ENCODE peak calls at places on chromosome 19, in six cellular contexts. One of them, this sample, is unnamed.

GRCh38 chr19:43699506-43700367 is 16.1 kb upstream of the IRGC start:
- DNase-seq in HCT116: no peak
- DNase-seq in HepG2: no peak
- DNase-seq in transverse colon: peak; percentile 48
- DNase-seq in A549: no peak
- DNase-seq in ovary: peak; percentile 40
- DNase-seq in this sample: no peak

GRCh38 chr19:10808937-10809655 is 26.9 kb downstream of the TMED1 start:
- DNase-seq in HCT116: peak; percentile 44
- DNase-seq in HepG2: no peak
- DNase-seq in transverse colon: no peak
- DNase-seq in A549: no peak
- DNase-seq in ovary: no peak
- DNase-seq in this sample: no peak

GRCh38 chr19:55559684-55560083 is 14.3 kb upstream of the SBK3 start:
- DNase-seq in HCT116: no peak
- DNase-seq in HepG2: no peak
- DNase-seq in transverse colon: no peak
- DNase-seq in A549: no peak
- DNase-seq in ovary: no peak
- DNase-seq in this sample: no peak

GRCh38 chr19:8663920-8664670 is 33.7 kb downstream of the NFILZ start:
- DNase-seq in HCT116: no peak
- DNase-seq in HepG2: no peak
- DNase-seq in transverse colon: no peak
- DNase-seq in A549: no peak
- DNase-seq in ovary: no peak
- DNase-seq in this sample: no peak

GRCh38 chr19:19528721-19529490 is at the start of gene YJEFN3:
- DNase-seq in HCT116: no peak
- DNase-seq in HepG2: no peak
- DNase-seq in transverse colon: no peak
- DNase-seq in A549: no peak
- DNase-seq in ovary: no peak
- DNase-seq in this sample: no peak

GRCh38 chr19:41734585-41734984 is 20.7 kb upstream of the CEACAM6 start:
- DNase-seq in HCT116: no peak
- DNase-seq in HepG2: no peak
- DNase-seq in transverse colon: peak; percentile 87
- DNase-seq in A549: no peak
- DNase-seq in ovary: no peak
- DNase-seq in this sample: no peak

GRCh38 chr19:36081894-36082293 is 27.2 kb downstream of the WDR62 start:
- DNase-seq in HCT116: no peak
- DNase-seq in HepG2: no peak
- DNase-seq in transverse colon: no peak
- DNase-seq in A549: no peak
- DNase-seq in ovary: no peak
- DNase-seq in this sample: no peak

GRCh38 chr19:3036119-3036794 is 7.2 kb upstream of the TLE2 start:
- DNase-seq in HCT116: peak; percentile 82
- DNase-seq in HepG2: peak; percentile 85
- DNase-seq in transverse colon: peak; percentile 96
- DNase-seq in A549: peak; percentile 73
- DNase-seq in ovary: peak; percentile 96
- DNase-seq in this sample: peak; percentile 94

GRCh38 chr19:56838930-56839664 is 1.4 kb downstream of the PEG3 start:
- DNase-seq in HCT116: no peak
- DNase-seq in HepG2: peak; percentile 97
- DNase-seq in transverse colon: peak; percentile 84
- DNase-seq in A549: no peak
- DNase-seq in ovary: peak; percentile 97
- DNase-seq in this sample: peak; percentile 88

GRCh38 chr19:38543807-38544568 is 73.8 kb downstream of the MAP4K1 start:
- DNase-seq in HCT116: peak; percentile 87
- DNase-seq in HepG2: peak; percentile 79
- DNase-seq in transverse colon: peak; percentile 42
- DNase-seq in A549: peak; percentile 98
- DNase-seq in ovary: peak; percentile 46
- DNase-seq in this sample: peak; percentile 9

GRCh38 chr19:14505488-14506239 is 9.7 kb upstream of the GIPC1 start:
- DNase-seq in HCT116: peak; percentile 82
- DNase-seq in HepG2: peak; percentile 64
- DNase-seq in transverse colon: peak; percentile 79
- DNase-seq in A549: peak; percentile 68
- DNase-seq in ovary: no peak
- DNase-seq in this sample: no peak

GRCh38 chr19:6253886-6254285 is 25.9 kb downstream of the MLLT1 start:
- DNase-seq in HCT116: no peak
- DNase-seq in HepG2: no peak
- DNase-seq in transverse colon: no peak
- DNase-seq in A549: no peak
- DNase-seq in ovary: no peak
- DNase-seq in this sample: no peak

GRCh38 chr19:13544423-13544822 is 38.1 kb upstream of the CACNA1A start:
- DNase-seq in HCT116: no peak
- DNase-seq in HepG2: no peak
- DNase-seq in transverse colon: no peak
- DNase-seq in A549: no peak
- DNase-seq in ovary: no peak
- DNase-seq in this sample: no peak

GRCh38 chr19:41376998-41377365 is 649 bp downstream of the TMEM91 start:
- DNase-seq in HCT116: no peak
- DNase-seq in HepG2: no peak
- DNase-seq in transverse colon: no peak
- DNase-seq in A549: no peak
- DNase-seq in ovary: no peak
- DNase-seq in this sample: no peak

GRCh38 chr19:38319421-38320258 is at the start of gene KCNK6:
- DNase-seq in HCT116: no peak
- DNase-seq in HepG2: no peak
- DNase-seq in transverse colon: peak; percentile 82
- DNase-seq in A549: peak; percentile 66
- DNase-seq in ovary: peak; percentile 63
- DNase-seq in this sample: peak; percentile 22

GRCh38 chr19:9789066-9789465 is 20.5 kb upstream of the ZNF846 start:
- DNase-seq in HCT116: no peak
- DNase-seq in HepG2: no peak
- DNase-seq in transverse colon: no peak
- DNase-seq in A549: no peak
- DNase-seq in ovary: peak; percentile 40
- DNase-seq in this sample: no peak

GRCh38 chr19:57903298-57904174 is 12.9 kb downstream of the ZNF417 start:
- DNase-seq in HCT116: peak; percentile 4
- DNase-seq in HepG2: peak; percentile 40
- DNase-seq in transverse colon: no peak
- DNase-seq in A549: peak; percentile 13
- DNase-seq in ovary: no peak
- DNase-seq in this sample: no peak

GRCh38 chr19:36420961-36421748 is 2.7 kb upstream of the ZFP82 start:
- DNase-seq in HCT116: no peak
- DNase-seq in HepG2: no peak
- DNase-seq in transverse colon: no peak
- DNase-seq in A549: no peak
- DNase-seq in ovary: no peak
- DNase-seq in this sample: no peak

GRCh38 chr19:38266981-38267597 is 2.7 kb downstream of the SPINT2 start:
- DNase-seq in HCT116: peak; percentile 38
- DNase-seq in HepG2: peak; percentile 39
- DNase-seq in transverse colon: peak; percentile 61
- DNase-seq in A549: peak; percentile 68
- DNase-seq in ovary: no peak
- DNase-seq in this sample: no peak

GRCh38 chr19:13794388-13794751 is 873 bp upstream of the ZSWIM4 start:
- DNase-seq in HCT116: no peak
- DNase-seq in HepG2: no peak
- DNase-seq in transverse colon: peak; percentile 78
- DNase-seq in A549: no peak
- DNase-seq in ovary: peak; percentile 89
- DNase-seq in this sample: peak; percentile 86

GRCh38 chr19:16208064-16208759 is 10.5 kb downstream of the AP1M1 start:
- DNase-seq in HCT116: no peak
- DNase-seq in HepG2: no peak
- DNase-seq in transverse colon: no peak
- DNase-seq in A549: no peak
- DNase-seq in ovary: no peak
- DNase-seq in this sample: no peak

GRCh38 chr19:13964776-13965175 is 12.5 kb downstream of the DCAF15 start:
- DNase-seq in HCT116: no peak
- DNase-seq in HepG2: no peak
- DNase-seq in transverse colon: no peak
- DNase-seq in A549: no peak
- DNase-seq in ovary: no peak
- DNase-seq in this sample: no peak

GRCh38 chr19:11737964-11738745 is 591 bp downstream of the ZNF823 start:
- DNase-seq in HCT116: no peak
- DNase-seq in HepG2: peak; percentile 67
- DNase-seq in transverse colon: peak; percentile 84
- DNase-seq in A549: no peak
- DNase-seq in ovary: peak; percentile 38
- DNase-seq in this sample: peak; percentile 32

GRCh38 chr19:16156904-16157303 is 13.4 kb downstream of the HSH2D start:
- DNase-seq in HCT116: no peak
- DNase-seq in HepG2: no peak
- DNase-seq in transverse colon: no peak
- DNase-seq in A549: no peak
- DNase-seq in ovary: no peak
- DNase-seq in this sample: no peak

GRCh38 chr19:43700368-43701015 is 15.4 kb upstream of the IRGC start:
- DNase-seq in HCT116: no peak
- DNase-seq in HepG2: no peak
- DNase-seq in transverse colon: peak; percentile 51
- DNase-seq in A549: no peak
- DNase-seq in ovary: peak; percentile 34
- DNase-seq in this sample: peak; percentile 23

GRCh38 chr19:2391118-2391725 is 31.2 kb downstream of the TMPRSS9 start:
- DNase-seq in HCT116: peak; percentile 66
- DNase-seq in HepG2: peak; percentile 72
- DNase-seq in transverse colon: no peak
- DNase-seq in A549: peak; percentile 39
- DNase-seq in ovary: no peak
- DNase-seq in this sample: peak; percentile 23

GRCh38 chr19:2361259-2362038 is 1.4 kb downstream of the TMPRSS9 start:
- DNase-seq in HCT116: no peak
- DNase-seq in HepG2: no peak
- DNase-seq in transverse colon: no peak
- DNase-seq in A549: no peak
- DNase-seq in ovary: no peak
- DNase-seq in this sample: no peak

DNA sequence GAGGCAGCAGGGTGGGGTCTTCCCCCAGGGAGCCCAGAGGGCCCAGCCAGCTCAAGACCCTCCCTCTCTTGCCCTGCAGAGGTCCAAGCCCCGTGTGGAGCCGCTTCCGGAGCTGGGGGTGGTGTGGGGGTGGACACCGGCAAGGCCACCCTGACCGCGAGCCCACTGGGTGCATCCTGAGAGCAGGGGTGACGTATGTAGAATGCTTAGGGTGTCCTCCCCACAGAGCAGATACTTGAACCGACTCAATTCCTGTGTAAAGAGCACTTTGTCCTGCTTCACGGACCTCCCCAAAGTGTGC is 14.8 kb downstream of the UBXN6 start:
- DNase-seq in HCT116: no peak
- DNase-seq in HepG2: no peak
- DNase-seq in transverse colon: no peak
- DNase-seq in A549: no peak
- DNase-seq in ovary: no peak
- DNase-seq in this sample: no peak
- TF ChIP-seq POLR2A in HCT116: no peak
- TF ChIP-seq POLR2A in HepG2: no peak
- TF ChIP-seq POLR2A in transverse colon: no peak
- TF ChIP-seq POLR2A in A549: no peak
- TF ChIP-seq POLR2A in ovary: no peak
- TF ChIP-seq POLR2A in this sample: no peak

GRCh38 chr19:51948979-51949378 is 21.7 kb downstream of the ZNF613 start:
- DNase-seq in HCT116: no peak
- DNase-seq in HepG2: no peak
- DNase-seq in transverse colon: no peak
- DNase-seq in A549: no peak
- DNase-seq in ovary: peak; percentile 57
- DNase-seq in this sample: no peak
- H3K4me3 ChIP-seq in HCT116: no peak overlapping the region
- H3K4me3 ChIP-seq in HepG2: no peak overlapping the region
- H3K4me3 ChIP-seq in transverse colon: no peak overlapping the region
- H3K4me3 ChIP-seq in A549: no peak overlapping the region
- H3K4me3 ChIP-seq in ovary: no peak overlapping the region
- H3K4me3 ChIP-seq in this sample: no peak overlapping the region

GRCh38 chr19:52007805-52008557 is at the start of gene ZNF615:
- DNase-seq in HCT116: peak; percentile 52
- DNase-seq in HepG2: peak; percentile 76
- DNase-seq in transverse colon: peak; percentile 90
- DNase-seq in A549: peak; percentile 75
- DNase-seq in ovary: peak; percentile 90
- DNase-seq in this sample: peak; percentile 75
- TF ChIP-seq POLR2A in HCT116: no peak
- TF ChIP-seq POLR2A in HepG2: peak; percentile 81
- TF ChIP-seq POLR2A in transverse colon: no peak
- TF ChIP-seq POLR2A in A549: peak; percentile 47
- TF ChIP-seq POLR2A in ovary: peak; percentile 32
- TF ChIP-seq POLR2A in this sample: peak; percentile 48

GRCh38 chr19:46386996-46387712 is 26.2 kb downstream of the CCDC8 start:
- DNase-seq in HCT116: no peak
- DNase-seq in HepG2: no peak
- DNase-seq in transverse colon: no peak
- DNase-seq in A549: no peak
- DNase-seq in ovary: no peak
- DNase-seq in this sample: no peak
- H3K4me3 ChIP-seq in HCT116: no peak overlapping the region
- H3K4me3 ChIP-seq in HepG2: no peak overlapping the region
- H3K4me3 ChIP-seq in transverse colon: no peak overlapping the region
- H3K4me3 ChIP-seq in A549: no peak overlapping the region
- H3K4me3 ChIP-seq in ovary: no peak overlapping the region
- H3K4me3 ChIP-seq in this sample: no peak overlapping the region

DNA sequence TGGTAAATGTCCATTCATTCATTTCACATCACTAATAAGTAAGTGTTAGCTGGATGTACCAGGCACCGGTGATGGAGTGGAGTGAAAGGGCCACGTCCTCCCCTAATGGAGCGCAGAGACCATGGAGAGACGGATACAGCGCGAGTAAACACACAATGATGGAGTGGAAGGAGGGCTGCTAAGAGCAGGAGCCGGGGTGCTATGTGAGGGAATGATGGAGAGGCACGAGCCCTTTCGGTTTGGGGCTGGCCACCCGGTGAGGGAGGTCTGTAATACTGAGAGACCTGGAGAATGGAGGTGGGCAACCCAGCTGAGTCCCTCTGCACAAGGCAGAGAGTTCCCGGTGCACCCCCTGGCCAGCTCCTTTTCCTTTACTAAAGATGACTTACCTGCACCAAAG is 53.7 kb downstream of the PEPD start:
- DNase-seq in HCT116: no peak
- DNase-seq in HepG2: no peak
- DNase-seq in transverse colon: no peak
- DNase-seq in A549: no peak
- DNase-seq in ovary: no peak
- DNase-seq in this sample: no peak
- TF ChIP-seq POLR2A in HCT116: no peak
- TF ChIP-seq POLR2A in HepG2: no peak
- TF ChIP-seq POLR2A in transverse colon: no peak
- TF ChIP-seq POLR2A in A549: no peak
- TF ChIP-seq POLR2A in ovary: no peak
- TF ChIP-seq POLR2A in this sample: no peak